ENCODE peak calls at places on chromosomes 7 and 10, in seven cellular contexts. One of them, this sample, is unnamed.

GRCh38 chr10:5946786-5947185 is 30.6 kb downstream of the IL15RA start:
- DNase-seq in kidney: peak; percentile 43
- DNase-seq in T-helper 2 cell: no peak
- DNase-seq in amniotic stem cell: no peak
- DNase-seq in posterior vena cava: peak; percentile 64
- DNase-seq in stromal cell of bone marrow: no peak
- DNase-seq in fibroblast of gingiva: no peak
- DNase-seq in this sample: no peak

GRCh38 chr7:55019329-55019690 is 493 bp downstream of the EGFR start:
- DNase-seq in kidney: peak; percentile 93
- DNase-seq in T-helper 2 cell: no peak
- DNase-seq in amniotic stem cell: no peak
- DNase-seq in posterior vena cava: peak; percentile 87
- DNase-seq in stromal cell of bone marrow: no peak
- DNase-seq in fibroblast of gingiva: peak; percentile 25
- DNase-seq in this sample: no peak

GRCh38 chr7:18900801-18901200 is 216.6 kb downstream of the TWIST1 start:
- DNase-seq in kidney: no peak
- DNase-seq in T-helper 2 cell: no peak
- DNase-seq in amniotic stem cell: no peak
- DNase-seq in posterior vena cava: no peak
- DNase-seq in stromal cell of bone marrow: peak; percentile 51
- DNase-seq in fibroblast of gingiva: peak; percentile 72
- DNase-seq in this sample: no peak

GRCh38 chr10:111119637-111120036 is 42.8 kb downstream of the ADRA2A start:
- DNase-seq in kidney: no peak
- DNase-seq in T-helper 2 cell: no peak
- DNase-seq in amniotic stem cell: no peak
- DNase-seq in posterior vena cava: no peak
- DNase-seq in stromal cell of bone marrow: no peak
- DNase-seq in fibroblast of gingiva: no peak
- DNase-seq in this sample: no peak

GRCh38 chr10:83253272-83253671 is 886.0 kb upstream of the GHITM start:
- DNase-seq in kidney: no peak
- DNase-seq in T-helper 2 cell: no peak
- DNase-seq in amniotic stem cell: no peak
- DNase-seq in posterior vena cava: no peak
- DNase-seq in stromal cell of bone marrow: no peak
- DNase-seq in fibroblast of gingiva: no peak
- DNase-seq in this sample: no peak

GRCh38 chr7:157480651-157481050 is 143.8 kb downstream of the DNAJB6 start:
- DNase-seq in kidney: no peak
- DNase-seq in T-helper 2 cell: no peak
- DNase-seq in amniotic stem cell: no peak
- DNase-seq in posterior vena cava: peak; percentile 66
- DNase-seq in stromal cell of bone marrow: no peak
- DNase-seq in fibroblast of gingiva: no peak
- DNase-seq in this sample: no peak

GRCh38 chr7:106717997-106718871 is 57.3 kb upstream of the CCDC71L start:
- DNase-seq in kidney: no peak
- DNase-seq in T-helper 2 cell: no peak
- DNase-seq in amniotic stem cell: peak; percentile 97
- DNase-seq in posterior vena cava: no peak
- DNase-seq in stromal cell of bone marrow: peak; percentile 97
- DNase-seq in fibroblast of gingiva: peak; percentile 97
- DNase-seq in this sample: no peak

GRCh38 chr10:25114036-25114411 is 60.8 kb upstream of the GPR158 start:
- DNase-seq in kidney: no peak
- DNase-seq in T-helper 2 cell: no peak
- DNase-seq in amniotic stem cell: no peak
- DNase-seq in posterior vena cava: no peak
- DNase-seq in stromal cell of bone marrow: no peak
- DNase-seq in fibroblast of gingiva: no peak
- DNase-seq in this sample: no peak

GRCh38 chr10:17257466-17258321 is 29.7 kb downstream of the VIM start:
- DNase-seq in kidney: no peak
- DNase-seq in T-helper 2 cell: no peak
- DNase-seq in amniotic stem cell: peak; percentile 72
- DNase-seq in posterior vena cava: no peak
- DNase-seq in stromal cell of bone marrow: peak; percentile 67
- DNase-seq in fibroblast of gingiva: peak; percentile 75
- DNase-seq in this sample: peak; percentile 21

GRCh38 chr7:8391353-8392062 is 41.9 kb upstream of the NXPH1 start:
- DNase-seq in kidney: no peak
- DNase-seq in T-helper 2 cell: no peak
- DNase-seq in amniotic stem cell: no peak
- DNase-seq in posterior vena cava: no peak
- DNase-seq in stromal cell of bone marrow: no peak
- DNase-seq in fibroblast of gingiva: no peak
- DNase-seq in this sample: no peak

This sample was measured in effector CD8-positive, alpha-beta T cell.